ENCODE peak calls at places on chromosomes 4 and X, in six cellular contexts. One of them, this sample, is unnamed.

GRCh38 chrX:135327299-135327698 is 18.0 kb downstream of the ETDC start:
- DNase-seq in hepatocyte: no peak
- DNase-seq in A549: peak; percentile 9
- DNase-seq in PC-3: peak; percentile 73
- DNase-seq in GM12878: no peak
- DNase-seq in OCI-LY7: no peak
- DNase-seq in this sample: peak; percentile 91

GRCh38 chrX:11193035-11193469 is 81.9 kb downstream of the HCCS start:
- DNase-seq in OCI-LY7: no peak
- DNase-seq in hepatocyte: no peak
- DNase-seq in GM12878: no peak
- DNase-seq in PC-3: peak; percentile 53
- DNase-seq in A549: no peak
- DNase-seq in this sample: no peak

GRCh38 chr4:132001542-132001941 is 1147.6 kb upstream of the PCDH10 start:
- DNase-seq in PC-3: peak; percentile 39
- DNase-seq in GM12878: no peak
- DNase-seq in A549: no peak
- DNase-seq in OCI-LY7: no peak
- DNase-seq in hepatocyte: no peak
- DNase-seq in this sample: no peak

GRCh38 chrX:139077303-139078131 is 366.0 kb upstream of the FGF13 start:
- DNase-seq in A549: peak; percentile 2
- DNase-seq in OCI-LY7: no peak
- DNase-seq in GM12878: no peak
- DNase-seq in hepatocyte: peak; percentile 5
- DNase-seq in PC-3: peak; percentile 88
- DNase-seq in this sample: no peak

GRCh38 chr4:96035727-96036126 is 195.8 kb downstream of the PDHA2 start:
- DNase-seq in GM12878: no peak
- DNase-seq in OCI-LY7: peak; percentile 4
- DNase-seq in A549: peak; percentile 6
- DNase-seq in hepatocyte: no peak
- DNase-seq in PC-3: peak; percentile 33
- DNase-seq in this sample: no peak

GRCh38 chr4:3268395-3269104 is 19.6 kb downstream of the MSANTD1 start:
- DNase-seq in hepatocyte: peak; percentile 2
- DNase-seq in A549: no peak
- DNase-seq in GM12878: no peak
- DNase-seq in OCI-LY7: no peak
- DNase-seq in PC-3: no peak
- DNase-seq in this sample: peak; percentile 17

GRCh38 chr4:147829401-147830101 is 97.7 kb downstream of the ARHGAP10 start:
- DNase-seq in A549: no peak
- DNase-seq in OCI-LY7: no peak
- DNase-seq in PC-3: no peak
- DNase-seq in hepatocyte: peak; percentile 58
- DNase-seq in GM12878: no peak
- DNase-seq in this sample: no peak

GRCh38 chr4:186021461-186022167 is 47.3 kb upstream of the TLR3 start:
- DNase-seq in PC-3: peak; percentile 44
- DNase-seq in A549: peak; percentile 21
- DNase-seq in GM12878: no peak
- DNase-seq in OCI-LY7: peak; percentile 44
- DNase-seq in hepatocyte: peak; percentile 64
- DNase-seq in this sample: peak; percentile 90

GRCh38 chrX:115324194-115324593 is 34.7 kb downstream of the LUZP4 start:
- DNase-seq in A549: no peak
- DNase-seq in GM12878: no peak
- DNase-seq in OCI-LY7: no peak
- DNase-seq in PC-3: peak; percentile 54
- DNase-seq in hepatocyte: peak; percentile 51
- DNase-seq in this sample: no peak

GRCh38 chr4:21879187-21879586 is 69.4 kb downstream of the KCNIP4 start:
- DNase-seq in GM12878: no peak
- DNase-seq in hepatocyte: no peak
- DNase-seq in A549: peak; percentile 15
- DNase-seq in PC-3: peak; percentile 21
- DNase-seq in OCI-LY7: no peak
- DNase-seq in this sample: peak; percentile 52

GRCh38 chrX:4263005-4263404 is 549.6 kb upstream of the PRKX start:
- DNase-seq in A549: peak; percentile 3
- DNase-seq in OCI-LY7: no peak
- DNase-seq in GM12878: no peak
- DNase-seq in PC-3: peak; percentile 52
- DNase-seq in hepatocyte: peak; percentile 48
- DNase-seq in this sample: no peak

GRCh38 chr4:54378461-54378860 is 149.4 kb downstream of the PDGFRA start:
- DNase-seq in OCI-LY7: no peak
- DNase-seq in A549: no peak
- DNase-seq in GM12878: no peak
- DNase-seq in PC-3: peak; percentile 58
- DNase-seq in hepatocyte: no peak
- DNase-seq in this sample: no peak

GRCh38 chrX:49037883-49038475 is 5.2 kb downstream of the TFE3 start:
- DNase-seq in PC-3: peak; percentile 28
- DNase-seq in GM12878: no peak
- DNase-seq in OCI-LY7: no peak
- DNase-seq in hepatocyte: no peak
- DNase-seq in A549: peak; percentile 60
- DNase-seq in this sample: peak; percentile 85

GRCh38 chrX:153603131-153603656 is 4.3 kb upstream of the CCNQ start:
- DNase-seq in GM12878: no peak
- DNase-seq in hepatocyte: no peak
- DNase-seq in A549: no peak
- DNase-seq in OCI-LY7: no peak
- DNase-seq in PC-3: no peak
- DNase-seq in this sample: peak; percentile 74

GRCh38 chr4:28776004-28776403 is 1915.4 kb downstream of the STIM2 start:
- DNase-seq in hepatocyte: no peak
- DNase-seq in PC-3: no peak
- DNase-seq in OCI-LY7: no peak
- DNase-seq in A549: no peak
- DNase-seq in GM12878: no peak
- DNase-seq in this sample: no peak

GRCh38 chr4:4913147-4913561 is 53.7 kb downstream of the MSX1 start:
- DNase-seq in GM12878: no peak
- DNase-seq in hepatocyte: no peak
- DNase-seq in A549: no peak
- DNase-seq in OCI-LY7: no peak
- DNase-seq in PC-3: no peak
- DNase-seq in this sample: peak; percentile 45

GRCh38 chr4:164379694-164380093 is 374.2 kb upstream of the SMIM31 start:
- DNase-seq in GM12878: no peak
- DNase-seq in hepatocyte: no peak
- DNase-seq in OCI-LY7: no peak
- DNase-seq in PC-3: no peak
- DNase-seq in A549: no peak
- DNase-seq in this sample: no peak

GRCh38 chr4:78004270-78004669 is 52.9 kb upstream of the FRAS1 start:
- DNase-seq in OCI-LY7: no peak
- DNase-seq in hepatocyte: no peak
- DNase-seq in PC-3: no peak
- DNase-seq in GM12878: no peak
- DNase-seq in A549: no peak
- DNase-seq in this sample: no peak

GRCh38 chr4:175635513-175635912 is 176.6 kb downstream of the GPM6A start:
- DNase-seq in OCI-LY7: no peak
- DNase-seq in PC-3: peak; percentile 78
- DNase-seq in A549: no peak
- DNase-seq in hepatocyte: no peak
- DNase-seq in GM12878: no peak
- DNase-seq in this sample: no peak

GRCh38 chrX:87900320-87900908 is 382.8 kb downstream of the KLHL4 start:
- DNase-seq in hepatocyte: no peak
- DNase-seq in OCI-LY7: no peak
- DNase-seq in A549: peak; percentile 8
- DNase-seq in GM12878: peak; percentile 50
- DNase-seq in PC-3: peak; percentile 12
- DNase-seq in this sample: no peak

GRCh38 chrX:71292669-71293379 is 8.7 kb upstream of the ITGB1BP2 start:
- DNase-seq in A549: no peak
- DNase-seq in OCI-LY7: no peak
- DNase-seq in PC-3: peak; percentile 64
- DNase-seq in hepatocyte: no peak
- DNase-seq in GM12878: no peak
- DNase-seq in this sample: peak; percentile 86

GRCh38 chr4:122602277-122603142 is 18.4 kb downstream of the IL21 start:
- DNase-seq in OCI-LY7: no peak
- DNase-seq in GM12878: no peak
- DNase-seq in PC-3: peak; percentile 65
- DNase-seq in A549: peak; percentile 52
- DNase-seq in hepatocyte: peak; percentile 44
- DNase-seq in this sample: peak; percentile 4

DNA sequence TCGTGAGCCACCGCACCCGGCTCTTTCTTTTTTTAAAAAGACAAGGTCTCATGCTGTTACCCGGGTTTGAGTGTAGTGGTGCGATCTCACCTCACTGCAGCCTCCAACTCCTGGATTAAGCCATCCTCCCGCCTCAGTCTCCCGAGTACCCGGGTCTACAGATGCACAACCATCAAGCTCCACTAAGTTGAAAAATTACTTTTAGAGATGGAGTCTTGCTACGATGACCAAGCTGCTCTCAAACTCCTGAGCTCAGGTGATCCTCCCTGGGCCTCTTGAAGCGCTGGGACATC is 2.0 kb downstream of the SLC25A6 start:
- DNase-seq in OCI-LY7: no peak
- DNase-seq in hepatocyte: no peak
- DNase-seq in PC-3: no peak
- DNase-seq in GM12878: no peak
- DNase-seq in A549: no peak
- DNase-seq in this sample: no peak
- H3K4me3 ChIP-seq in OCI-LY7: peak overlapping the region; percentile 99
- H3K4me3 ChIP-seq in hepatocyte: no peak overlapping the region
- H3K4me3 ChIP-seq in PC-3: peak overlapping the region; percentile 97
- H3K4me3 ChIP-seq in GM12878: peak overlapping the region; percentile 94
- H3K4me3 ChIP-seq in A549: no peak overlapping the region
- H3K4me3 ChIP-seq in this sample: no peak overlapping the region

GRCh38 chr4:145773581-145774234 is 93.8 kb downstream of the C4orf51 start:
- DNase-seq in A549: no peak
- DNase-seq in OCI-LY7: no peak
- DNase-seq in hepatocyte: no peak
- DNase-seq in PC-3: no peak
- DNase-seq in GM12878: peak; percentile 37
- DNase-seq in this sample: no peak
- H3K4me2 ChIP-seq in A549: no peak overlapping the region
- H3K4me2 ChIP-seq in OCI-LY7: no peak overlapping the region
- H3K4me2 ChIP-seq in hepatocyte: no peak overlapping the region
- H3K4me2 ChIP-seq in PC-3: no peak overlapping the region
- H3K4me2 ChIP-seq in GM12878: peak overlapping the region; percentile 6
- H3K4me2 ChIP-seq in this sample: no peak overlapping the region

GRCh38 chrX:103384672-103385071 is 8.3 kb downstream of the BEX3 start:
- DNase-seq in A549: no peak
- DNase-seq in GM12878: no peak
- DNase-seq in hepatocyte: no peak
- DNase-seq in PC-3: no peak
- DNase-seq in OCI-LY7: no peak
- DNase-seq in this sample: peak; percentile 29

GRCh38 chrX:103378990-103379389 is 2.7 kb downstream of the BEX3 start:
- DNase-seq in hepatocyte: no peak
- DNase-seq in A549: no peak
- DNase-seq in OCI-LY7: no peak
- DNase-seq in PC-3: no peak
- DNase-seq in GM12878: no peak
- DNase-seq in this sample: no peak

GRCh38 chrX:103386332-103386731 is 10.0 kb downstream of the BEX3 start:
- DNase-seq in OCI-LY7: no peak
- DNase-seq in GM12878: no peak
- DNase-seq in PC-3: no peak
- DNase-seq in hepatocyte: no peak
- DNase-seq in A549: no peak
- DNase-seq in this sample: no peak

GRCh38 chrX:103376979-103377324 is 614 bp downstream of the BEX3 start:
- DNase-seq in PC-3: peak; percentile 29
- DNase-seq in OCI-LY7: no peak
- DNase-seq in hepatocyte: peak; percentile 46
- DNase-seq in A549: peak; percentile 24
- DNase-seq in GM12878: no peak
- DNase-seq in this sample: no peak

DNA sequence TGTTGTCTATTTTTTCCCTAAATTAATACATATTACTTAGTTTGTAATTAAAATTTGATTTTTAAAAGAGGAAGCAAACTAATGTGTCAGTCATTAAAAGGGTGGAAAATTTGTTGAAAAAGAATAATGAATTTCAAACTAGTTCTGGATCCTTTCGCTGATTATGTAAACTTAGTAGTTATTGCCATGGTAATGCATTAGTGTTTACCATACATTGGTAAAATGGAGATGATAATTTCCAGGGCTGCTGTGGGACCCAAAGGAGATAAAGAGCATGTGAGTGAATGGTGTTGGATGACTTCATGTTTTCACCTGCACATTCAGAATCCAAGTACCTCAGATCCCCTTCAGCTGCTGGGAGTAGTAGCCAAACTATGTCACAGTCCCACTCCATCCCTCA is 6.6 kb downstream of the BEX3 start:
- DNase-seq in PC-3: no peak
- DNase-seq in GM12878: no peak
- DNase-seq in hepatocyte: no peak
- DNase-seq in A549: no peak
- DNase-seq in OCI-LY7: no peak
- DNase-seq in this sample: no peak
- H3K4me1 ChIP-seq in PC-3: no peaks in the 10 kb centered on the region
- H3K4me1 ChIP-seq in GM12878: no peaks in the 10 kb centered on the region
- H3K4me1 ChIP-seq in hepatocyte: no peaks in the 10 kb centered on the region
- H3K4me1 ChIP-seq in A549: peaks cover 8% of the 10 kb centered on the region
- H3K4me1 ChIP-seq in OCI-LY7: no peaks in the 10 kb centered on the region
- H3K4me1 ChIP-seq in this sample: peaks cover 5% of the 10 kb centered on the region

GRCh38 chr4:48270516-48270897 is 869 bp upstream of the TEC start:
- DNase-seq in GM12878: no peak
- DNase-seq in hepatocyte: no peak
- DNase-seq in PC-3: no peak
- DNase-seq in A549: peak; percentile 1
- DNase-seq in OCI-LY7: no peak
- DNase-seq in this sample: no peak
- H3K4me3 ChIP-seq in GM12878: peak overlapping the region; percentile 65
- H3K4me3 ChIP-seq in hepatocyte: no peak overlapping the region
- H3K4me3 ChIP-seq in PC-3: peak overlapping the region; percentile 72
- H3K4me3 ChIP-seq in A549: peak overlapping the region; percentile 96
- H3K4me3 ChIP-seq in OCI-LY7: peak overlapping the region; percentile 80
- H3K4me3 ChIP-seq in this sample: peak overlapping the region; percentile 89

GRCh38 chr4:113223001-113223400 is 173.5 kb downstream of the ANK2 start:
- DNase-seq in OCI-LY7: no peak
- DNase-seq in GM12878: no peak
- DNase-seq in PC-3: no peak
- DNase-seq in A549: no peak
- DNase-seq in hepatocyte: no peak
- DNase-seq in this sample: no peak

GRCh38 chr4:113222431-113222979 is 173.1 kb downstream of the ANK2 start:
- DNase-seq in GM12878: no peak
- DNase-seq in A549: no peak
- DNase-seq in PC-3: peak; percentile 27
- DNase-seq in hepatocyte: no peak
- DNase-seq in OCI-LY7: no peak
- DNase-seq in this sample: peak; percentile 71

GRCh38 chr4:113222006-113222405 is 172.6 kb downstream of the ANK2 start:
- DNase-seq in PC-3: no peak
- DNase-seq in GM12878: no peak
- DNase-seq in A549: no peak
- DNase-seq in OCI-LY7: no peak
- DNase-seq in hepatocyte: no peak
- DNase-seq in this sample: peak; percentile 35
- H3K4me2 ChIP-seq in PC-3: no peak overlapping the region
- H3K4me2 ChIP-seq in GM12878: no peak overlapping the region
- H3K4me2 ChIP-seq in A549: no peak overlapping the region
- H3K4me2 ChIP-seq in OCI-LY7: no peak overlapping the region
- H3K4me2 ChIP-seq in hepatocyte: no peak overlapping the region
- H3K4me2 ChIP-seq in this sample: peak overlapping the region; percentile 56

This sample was measured in osteoblast.